ENCODE peak calls at places on chromosomes 4 and X, in four cellular contexts. P, U, S and C are unnamed samples.

GRCh38 chr4:130335417-130336194 is 1239.7 kb downstream of the C4orf33 start:
- DNase-seq in S (no peak), P (no peak), U (no peak), C (no peak)

GRCh38 chr4:24794916-24795665 is at the start of gene SOD3:
- DNase-seq in S (peak), P (peak), U (no peak), C (no peak)

GRCh38 chr4:151325320-151326246 is at the start of gene SH3D19:
- DNase-seq in S (peak), P (peak), U (no peak), C (no peak)

GRCh38 chr4:57080781-57081650 is 29.2 kb downstream of the IGFBP7 start:
- DNase-seq in P (peak), S (peak), U (no peak), C (no peak)

GRCh38 chr4:52838729-52839722 is 23.1 kb upstream of the RASL11B start:
- DNase-seq in S (peak), P (no peak), U (no peak), C (no peak)

GRCh38 chr4:2962614-2963184 is 507 bp downstream of the NOP14 start:
- DNase-seq in P (peak), S (peak), U (no peak), C (no peak)

GRCh38 chr4:159444668-159445067 is 341.8 kb downstream of the RAPGEF2 start:
- DNase-seq in S (peak), U (no peak), P (peak), C (no peak)

GRCh38 chr4:1748465-1748995 is 27.2 kb downstream of the TACC3 start:
- DNase-seq in U (peak), S (peak), P (peak), C (peak)

GRCh38 chr4:7861440-7861881 is 78.2 kb downstream of the AFAP1 start:
- DNase-seq in S (peak), P (peak), U (no peak), C (no peak)

GRCh38 chr4:151799417-151800030 is 38.7 kb upstream of the GATB start:
- DNase-seq in U (no peak), P (no peak), S (peak), C (no peak)

GRCh38 chr4:150501019-150501727 is 80.8 kb upstream of the MAB21L2 start:
- DNase-seq in U (no peak), P (peak), S (no peak), C (no peak)

GRCh38 chr4:168569066-168569908 is 72.4 kb downstream of the PALLD start:
- DNase-seq in P (peak), U (no peak), S (peak), C (no peak)

GRCh38 chr4:105765690-105766407 is 57.3 kb downstream of the GSTCD start:
- DNase-seq in P (peak), S (peak), U (no peak), C (no peak)

GRCh38 chr4:127479031-127479622 is 153.6 kb upstream of the INTU start:
- DNase-seq in S (peak), P (peak), U (no peak), C (no peak)

GRCh38 chrX:94058728-94059382 is 384.8 kb downstream of the FAM133A start:
- DNase-seq in S (peak), U (no peak), P (peak), C (no peak)

GRCh38 chrX:57134702-57135101 is 2.5 kb downstream of the SPIN2A start:
- DNase-seq in P (no peak), S (no peak), U (no peak), C (no peak)

GRCh38 chrX:12958461-12958860 is 16.4 kb upstream of the TMSB4X start:
- DNase-seq in U (no peak), P (no peak), S (no peak), C (no peak)

GRCh38 chr4:151673913-151674520 is 86.8 kb downstream of the GATB start:
- DNase-seq in P (no peak), U (no peak), S (no peak), C (no peak)

GRCh38 chr4:1599491-1600210 is 84.5 kb downstream of the FAM53A start:
- DNase-seq in U (no peak), P (no peak), S (no peak), C (no peak)

GRCh38 chr4:8688041-8688907 is 95.7 kb downstream of the CPZ start:
- DNase-seq in S (peak), P (peak), U (no peak), C (no peak)

GRCh38 chrX:101357166-101357795 is 8.7 kb upstream of the TIMM8A start:
- DNase-seq in P (peak), U (no peak), S (peak), C (no peak)

GRCh38 chr4:42736538-42736937 is 79.6 kb upstream of the ATP8A1 start:
- DNase-seq in S (no peak), U (no peak), P (no peak), C (no peak)

GRCh38 chr4:176534566-176534965 is 214.8 kb downstream of the SPCS3 start:
- DNase-seq in U (no peak), S (peak), P (peak), C (no peak)

GRCh38 chr4:56129431-56129861 is 180.7 kb downstream of the CEP135 start:
- DNase-seq in S (peak), P (no peak), U (no peak), C (no peak)

GRCh38 chr4:26235500-26235899 is 85.3 kb upstream of the RBPJ start:
- DNase-seq in P (peak), U (no peak), S (peak), C (no peak)

GRCh38 chr4:153488006-153488718 is 22.0 kb downstream of the TMEM131L start:
- DNase-seq in P (no peak), S (no peak), U (peak), C (peak)

GRCh38 chr4:159012381-159012780 is 90.5 kb upstream of the RAPGEF2 start:
- DNase-seq in U (no peak), P (peak), S (no peak), C (no peak)